ENCODE peak calls at places on chromosomes 13 and 19, in ten cellular contexts. S, U, H, Y, N, E, F, G, R and A are unnamed samples.

GRCh38 chr13:36067619-36068456 is 63.3 kb downstream of the DCLK1 start:
- DNase-seq in S (no peak), U (no peak), H (peak), Y (no peak), N (no peak), E (no peak), F (peak), G (no peak), R (no peak), A (no peak)

GRCh38 chr13:43874512-43875092 is 4.9 kb downstream of the CCDC122 start:
- DNase-seq in S (peak), U (no peak), H (no peak), Y (no peak), N (no peak), E (no peak), F (peak), G (peak), R (no peak), A (no peak)

GRCh38 chr19:35545855-35546381 is 492 bp downstream of the TMEM147 start:
- DNase-seq in S (peak), U (no peak), H (no peak), Y (no peak), N (no peak), E (peak), F (peak), G (peak), R (no peak), A (no peak)

GRCh38 chr19:2785244-2786000 is at the start of gene THOP1:
- DNase-seq in S (peak), U (peak), H (peak), Y (peak), N (peak), E (peak), F (peak), G (peak), R (peak), A (peak)

GRCh38 chr19:48333467-48334384 is 8.4 kb downstream of the EMP3 start:
- DNase-seq in S (peak), U (peak), H (peak), Y (peak), N (peak), E (peak), F (peak), G (peak), R (peak), A (peak)

GRCh38 chr13:102020611-102021216 is 381.1 kb downstream of the FGF14 start:
- DNase-seq in S (no peak), U (no peak), H (no peak), Y (peak), N (no peak), E (no peak), F (no peak), G (peak), R (no peak), A (peak)

GRCh38 chr13:42807236-42807635 is 25.9 kb downstream of the FAM216B start:
- DNase-seq in S (no peak), U (no peak), H (no peak), Y (no peak), N (no peak), E (no peak), F (no peak), G (peak), R (no peak), A (no peak)

GRCh38 chr19:42297034-42297433 is 4.9 kb upstream of the PRR19 start:
- DNase-seq in S (no peak), U (no peak), H (no peak), Y (no peak), N (no peak), E (no peak), F (no peak), G (no peak), R (no peak), A (no peak)

GRCh38 chr19:1678073-1678472 is 25.7 kb upstream of the TCF3 start:
- DNase-seq in S (no peak), U (no peak), H (no peak), Y (no peak), N (no peak), E (no peak), F (no peak), G (no peak), R (no peak), A (no peak)

GRCh38 chr13:51034906-51035305 is 76.2 kb downstream of the C13orf42 start:
- DNase-seq in S (no peak), U (no peak), H (no peak), Y (no peak), N (no peak), E (no peak), F (no peak), G (peak), R (no peak), A (no peak)

GRCh38 chr19:6048808-6049405 is 61.4 kb downstream of the RFX2 start:
- DNase-seq in S (peak), U (peak), H (peak), Y (peak), N (peak), E (peak), F (peak), G (peak), R (no peak), A (no peak)

GRCh38 chr13:25862156-25862555 is 189.7 kb downstream of the SHISA2 start:
- DNase-seq in S (no peak), U (no peak), H (no peak), Y (no peak), N (no peak), E (no peak), F (no peak), G (peak), R (no peak), A (no peak)

GRCh38 chr13:34410653-34411052 is 531.4 kb upstream of the NBEA start:
- DNase-seq in S (no peak), U (no peak), H (no peak), Y (no peak), N (no peak), E (no peak), F (no peak), G (no peak), R (no peak), A (no peak)

GRCh38 chr13:40983269-40983668 is 35.8 kb downstream of the ELF1 start:
- DNase-seq in S (no peak), U (no peak), H (no peak), Y (no peak), N (no peak), E (no peak), F (no peak), G (no peak), R (no peak), A (no peak)

GRCh38 chr13:40980466-40980865 is 38.6 kb downstream of the ELF1 start:
- DNase-seq in S (no peak), U (no peak), H (no peak), Y (no peak), N (no peak), E (no peak), F (no peak), G (no peak), R (no peak), A (no peak)

GRCh38 chr13:40981949-40982348 is 37.2 kb downstream of the ELF1 start:
- DNase-seq in S (no peak), U (no peak), H (no peak), Y (no peak), N (no peak), E (no peak), F (no peak), G (no peak), R (no peak), A (no peak)

GRCh38 chr13:40982772-40983171 is 36.3 kb downstream of the ELF1 start:
- DNase-seq in S (no peak), U (no peak), H (no peak), Y (peak), N (no peak), E (no peak), F (no peak), G (no peak), R (no peak), A (no peak)

GRCh38 chr13:40981361-40981760 is 37.8 kb downstream of the ELF1 start:
- DNase-seq in S (no peak), U (no peak), H (no peak), Y (no peak), N (no peak), E (no peak), F (no peak), G (no peak), R (no peak), A (no peak)
- H3K27ac ChIP-seq in S (no peak), U (peak), H (no peak), Y (no peak), N (peak), E (peak), F (no peak), G (no peak), R (no peak), A (peak)

GRCh38 chr13:97364827-97365226 is 69.1 kb upstream of the RAP2A start:
- DNase-seq in S (no peak), U (no peak), H (no peak), Y (no peak), N (no peak), E (no peak), F (no peak), G (no peak), R (no peak), A (no peak)

GRCh38 chr13:97367016-97367415 is 67.0 kb upstream of the RAP2A start:
- DNase-seq in S (no peak), U (no peak), H (no peak), Y (peak), N (no peak), E (no peak), F (no peak), G (no peak), R (peak), A (no peak)

GRCh38 chr13:97369269-97369893 is 64.6 kb upstream of the RAP2A start:
- DNase-seq in S (no peak), U (no peak), H (no peak), Y (no peak), N (no peak), E (no peak), F (no peak), G (no peak), R (no peak), A (no peak)

GRCh38 chr13:97366172-97366688 is 67.7 kb upstream of the RAP2A start:
- DNase-seq in S (no peak), U (no peak), H (no peak), Y (no peak), N (no peak), E (no peak), F (no peak), G (peak), R (no peak), A (no peak)

DNA sequence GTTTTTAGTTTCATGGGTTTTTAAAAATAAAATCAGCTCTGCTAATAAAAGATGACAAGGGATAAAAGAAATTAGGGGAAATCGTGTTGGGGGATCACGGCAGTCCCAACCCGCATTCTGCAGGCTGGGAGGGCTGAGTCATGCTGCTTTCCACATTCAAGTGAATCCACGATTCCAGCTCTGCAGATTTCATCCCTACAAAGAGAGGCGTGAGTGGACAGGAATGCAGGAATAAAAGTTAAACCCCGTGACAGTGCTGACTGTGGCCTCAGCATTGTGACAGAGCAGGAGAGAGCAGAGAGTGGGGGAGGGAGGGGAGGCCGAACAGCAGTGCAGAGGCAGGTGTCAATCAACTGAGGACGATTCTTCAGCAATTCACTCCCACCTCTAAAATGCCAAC is 66.5 kb upstream of the RAP2A start:
- DNase-seq in S (no peak), U (no peak), H (no peak), Y (peak), N (no peak), E (no peak), F (peak), G (no peak), R (no peak), A (no peak)
- H3K27ac ChIP-seq in S (no peak), U (peak), H (no peak), Y (peak), N (peak), E (no peak), F (no peak), G (no peak), R (peak), A (no peak)

GRCh38 chr13:77786888-77787287 is 89.4 kb downstream of the SLAIN1 start:
- DNase-seq in S (no peak), U (no peak), H (no peak), Y (no peak), N (no peak), E (no peak), F (no peak), G (no peak), R (no peak), A (no peak)
- H3K27ac ChIP-seq in S (no peak), U (no peak), H (no peak), Y (no peak), N (no peak), E (no peak), F (no peak), G (no peak), R (no peak), A (no peak)

DNA sequence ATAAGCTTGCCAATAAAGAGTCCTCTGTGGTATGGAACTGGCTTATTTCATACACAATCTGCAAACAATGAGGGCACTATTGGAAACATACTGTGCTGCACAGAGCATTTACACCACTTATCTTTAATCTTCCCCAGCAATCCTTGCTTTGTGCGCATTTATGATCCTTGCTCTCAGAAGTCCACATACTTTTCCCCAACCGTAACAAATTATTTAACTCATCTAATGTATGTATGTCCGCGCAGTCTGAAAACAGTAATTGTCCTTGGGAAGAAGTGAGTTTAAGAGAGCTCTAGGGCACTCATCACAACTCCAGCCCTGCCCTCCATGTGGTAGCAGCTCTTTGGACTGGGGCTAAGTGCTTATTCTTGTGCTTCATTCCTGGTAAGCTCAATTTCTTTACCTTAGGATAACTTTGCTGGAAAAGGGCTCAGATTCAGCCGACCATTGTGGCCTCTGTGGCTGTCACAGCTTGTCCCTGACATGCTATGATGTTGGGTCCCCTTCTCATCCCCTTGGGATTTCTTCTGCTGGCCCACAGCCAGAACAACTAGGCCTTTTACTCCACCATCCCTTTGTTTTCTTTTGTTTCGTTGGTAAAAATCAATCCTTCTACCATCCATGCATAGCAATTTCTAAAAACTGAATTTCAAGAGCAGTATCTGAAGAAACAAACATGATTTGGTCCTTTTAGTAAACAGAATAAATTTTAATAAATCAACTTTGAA is 152.7 kb downstream of the TNFRSF19 start:
- DNase-seq in S (no peak), U (no peak), H (no peak), Y (no peak), N (no peak), E (no peak), F (no peak), G (no peak), R (no peak), A (no peak)
- H3K27ac ChIP-seq in S (no peak), U (no peak), H (no peak), Y (no peak), N (no peak), E (no peak), F (no peak), G (peak), R (no peak), A (no peak)

GRCh38 chr19:16571283-16571682 is 932 bp downstream of the SLC35E1 start:
- DNase-seq in S (no peak), U (no peak), H (no peak), Y (no peak), N (no peak), E (no peak), F (no peak), G (peak), R (no peak), A (no peak)

GRCh38 chr19:16571689-16572331 is 405 bp downstream of the SLC35E1 start:
- DNase-seq in S (no peak), U (no peak), H (no peak), Y (no peak), N (no peak), E (no peak), F (peak), G (peak), R (no peak), A (no peak)

GRCh38 chr19:16572332-16573211 is at the start of gene SLC35E1:
- DNase-seq in S (peak), U (peak), H (peak), Y (peak), N (peak), E (peak), F (peak), G (peak), R (peak), A (peak)

GRCh38 chr19:16566702-16567101 is 5.5 kb downstream of the SLC35E1 start:
- DNase-seq in S (no peak), U (no peak), H (no peak), Y (no peak), N (no peak), E (no peak), F (no peak), G (no peak), R (no peak), A (no peak)

DNA sequence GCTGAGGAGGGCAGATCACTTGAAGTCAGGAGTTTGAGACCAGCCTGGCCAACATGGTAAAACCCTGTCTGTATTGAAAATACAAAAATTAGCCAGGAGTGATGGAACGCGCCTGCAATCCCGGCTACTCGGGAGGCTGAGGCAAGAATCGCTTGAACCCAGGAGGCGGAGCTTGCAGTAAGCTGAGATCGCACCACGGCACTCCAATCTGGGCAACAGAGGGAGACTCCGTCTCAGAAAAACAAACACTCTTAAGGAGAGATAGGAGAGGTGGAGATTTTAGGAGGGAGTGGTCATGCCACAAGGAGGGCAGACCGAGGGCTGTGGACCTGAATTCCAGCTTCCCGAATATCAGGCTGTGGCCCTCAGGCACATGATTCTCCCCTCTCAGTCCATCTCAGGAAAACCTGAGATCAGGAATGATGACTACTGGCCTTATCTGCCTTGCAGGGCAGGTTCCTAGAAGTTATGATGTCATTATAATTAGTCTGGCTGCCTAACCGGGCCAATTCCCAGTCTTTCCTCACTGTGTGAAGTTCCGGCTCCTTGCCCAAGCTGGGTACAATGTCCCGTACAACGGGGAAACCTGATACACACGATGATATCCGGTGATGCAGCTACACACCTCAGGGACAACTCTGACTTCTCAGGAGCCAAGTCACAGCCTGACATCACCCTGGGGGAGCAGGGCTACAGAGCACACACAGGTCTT is 2.5 kb downstream of the SLC35E1 start:
- DNase-seq in S (no peak), U (no peak), H (no peak), Y (no peak), N (no peak), E (no peak), F (no peak), G (peak), R (no peak), A (no peak)
- H3K27ac ChIP-seq in S (no peak), U (peak), H (no peak), Y (no peak), N (no peak), E (no peak), F (no peak), G (peak), R (no peak), A (peak)

DNA sequence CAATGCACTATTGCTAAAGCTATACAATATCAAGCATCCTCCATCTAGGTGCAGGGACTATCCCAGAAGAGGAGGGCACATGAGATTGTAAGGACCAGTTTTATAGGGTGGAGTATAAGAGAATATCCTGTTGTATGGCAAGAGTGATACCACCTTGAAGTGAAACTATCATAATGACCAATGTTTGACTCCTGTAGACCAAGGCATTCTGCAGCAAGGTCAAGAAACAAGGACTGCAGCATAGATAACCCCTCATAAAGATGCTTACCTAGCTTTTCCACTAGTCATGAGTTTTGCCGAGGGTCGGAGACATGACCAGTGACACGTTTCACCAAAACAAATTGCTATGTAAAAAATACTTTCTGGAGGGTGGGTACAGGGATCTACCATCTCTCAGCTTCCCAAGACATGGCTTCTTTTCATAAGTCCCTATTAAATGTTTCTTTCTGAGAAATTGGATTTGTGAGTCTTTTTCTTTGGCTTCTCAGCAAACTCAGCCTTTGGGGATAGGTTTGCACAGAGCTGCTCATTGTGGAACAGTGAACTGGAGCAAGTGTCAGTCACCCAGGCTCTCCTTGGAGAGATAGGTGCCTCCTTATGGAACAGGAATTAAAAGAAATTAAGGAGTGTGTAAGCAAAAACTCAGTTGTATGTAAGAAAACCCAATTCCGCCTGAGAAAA is 28.2 kb upstream of the CYSLTR2 start:
- DNase-seq in S (no peak), U (no peak), H (no peak), Y (no peak), N (no peak), E (no peak), F (no peak), G (no peak), R (no peak), A (no peak)
- H3K27ac ChIP-seq in S (no peak), U (peak), H (no peak), Y (peak), N (no peak), E (no peak), F (no peak), G (no peak), R (no peak), A (no peak)

GRCh38 chr13:48975101-48975925 is at the start of gene FNDC3A:
- DNase-seq in S (peak), U (peak), H (peak), Y (peak), N (peak), E (peak), F (peak), G (peak), R (no peak), A (no peak)

GRCh38 chr13:48976677-48977625 is 1.2 kb downstream of the FNDC3A start:
- DNase-seq in S (no peak), U (no peak), H (no peak), Y (no peak), N (peak), E (no peak), F (no peak), G (peak), R (peak), A (no peak)

GRCh38 chr13:48977973-48978372 is 2.3 kb downstream of the FNDC3A start:
- DNase-seq in S (no peak), U (no peak), H (no peak), Y (peak), N (no peak), E (no peak), F (no peak), G (peak), R (no peak), A (no peak)

GRCh38 chr13:48975926-48976676 is 389 bp downstream of the FNDC3A start:
- DNase-seq in S (peak), U (peak), H (peak), Y (peak), N (peak), E (peak), F (peak), G (peak), R (peak), A (no peak)

DNA sequence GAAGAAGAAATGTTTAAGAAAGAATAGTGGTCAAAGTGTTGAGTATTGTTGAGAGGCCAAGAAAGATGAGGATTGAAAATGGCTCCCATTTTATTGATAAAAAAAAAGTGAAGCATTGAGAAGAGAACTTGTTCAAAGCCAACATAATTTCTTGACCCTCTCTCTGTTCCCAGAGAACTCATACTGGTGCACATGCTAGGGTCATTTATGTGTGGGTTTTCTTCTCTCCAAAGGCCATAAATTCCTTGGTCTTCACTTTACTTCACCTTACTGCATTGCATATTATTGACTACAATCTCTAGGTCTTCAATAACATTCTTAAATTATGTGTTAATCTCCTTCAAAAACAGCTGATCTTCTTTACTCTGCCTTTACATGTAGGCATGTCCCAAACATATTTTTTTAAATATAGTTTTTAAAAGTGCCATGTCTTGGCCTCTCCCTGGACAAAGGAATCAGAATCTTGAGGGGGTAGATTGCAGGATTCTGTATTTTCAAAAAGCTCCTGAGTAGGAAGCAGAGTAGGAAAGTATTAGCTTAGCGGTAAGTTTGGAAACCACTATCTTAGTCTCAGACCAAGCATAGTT is 1.8 kb upstream of the FNDC3A start:
- DNase-seq in S (no peak), U (no peak), H (no peak), Y (no peak), N (no peak), E (no peak), F (no peak), G (no peak), R (no peak), A (no peak)
- H3K27ac ChIP-seq in S (no peak), U (no peak), H (no peak), Y (no peak), N (no peak), E (peak), F (no peak), G (no peak), R (no peak), A (no peak)